ENCODE peak calls at places on chromosome 18, in nine cellular contexts. H, Y, E, C, K, U, M, T and S are unnamed samples.

GRCh38 chr18:79625924-79626561 is 53.6 kb upstream of the CTDP1 start:
- DNase-seq in H (no peak), Y (no peak), E (no peak), C (no peak), K (no peak), U (no peak), M (no peak), T (no peak), S (no peak)

GRCh38 chr18:79779700-79780190 is 18.0 kb upstream of the KCNG2 start:
- DNase-seq in H (no peak), Y (no peak), E (no peak), C (no peak), K (no peak), U (no peak), M (no peak), T (no peak), S (no peak)

GRCh38 chr18:33711514-33711913 is 133.5 kb downstream of the ASXL3 start:
- DNase-seq in H (no peak), Y (no peak), E (no peak), C (no peak), K (no peak), U (peak; percentile 21), M (no peak), T (no peak), S (peak; percentile 99)

GRCh38 chr18:70151554-70152130 is 53.8 kb downstream of the RTTN start:
- DNase-seq in H (no peak), Y (no peak), E (no peak), C (no peak), K (no peak), U (no peak), M (no peak), T (no peak), S (no peak)

GRCh38 chr18:79857082-79857661 is 59.4 kb downstream of the KCNG2 start:
- DNase-seq in H (peak; percentile 13), Y (peak; percentile 17), E (no peak), C (no peak), K (no peak), U (no peak), M (no peak), T (no peak), S (peak; percentile 61)

GRCh38 chr18:44651453-44651852 is 29.2 kb upstream of the SETBP1 start:
- DNase-seq in H (peak; percentile 46), Y (peak; percentile 72), E (no peak), C (no peak), K (no peak), U (no peak), M (no peak), T (no peak), S (no peak)

GRCh38 chr18:55635439-55635838 is 47.4 kb upstream of the TCF4 start:
- DNase-seq in H (no peak), Y (no peak), E (no peak), C (no peak), K (no peak), U (no peak), M (no peak), T (no peak), S (no peak)

GRCh38 chr18:35383136-35383535 is 6.0 kb upstream of the ZNF396 start:
- DNase-seq in H (no peak), Y (no peak), E (no peak), C (no peak), K (no peak), U (no peak), M (no peak), T (no peak), S (no peak)

GRCh38 chr18:47794725-47795447 is 135.6 kb downstream of the SMAD2 start:
- DNase-seq in H (no peak), Y (no peak), E (no peak), C (no peak), K (no peak), U (no peak), M (no peak), T (no peak), S (no peak)

GRCh38 chr18:72652990-72653593 is 109.0 kb upstream of the CBLN2 start:
- DNase-seq in H (no peak), Y (peak; percentile 23), E (peak; percentile 3), C (no peak), K (peak; percentile 23), U (peak; percentile 59), M (peak; percentile 67), T (no peak), S (peak; percentile 73)

GRCh38 chr18:8627540-8627939 is 18.3 kb downstream of the RAB12 start:
- DNase-seq in H (no peak), Y (no peak), E (no peak), C (no peak), K (no peak), U (no peak), M (no peak), T (no peak), S (no peak)

GRCh38 chr18:54086046-54086802 is 138.2 kb downstream of the MBD2 start:
- DNase-seq in H (no peak), Y (no peak), E (no peak), C (no peak), K (no peak), U (no peak), M (no peak), T (no peak), S (peak; percentile 50)

GRCh38 chr18:23629444-23629946 is 33.2 kb downstream of the ANKRD29 start:
- DNase-seq in H (no peak), Y (no peak), E (peak; percentile 45), C (no peak), K (no peak), U (no peak), M (no peak), T (no peak), S (peak; percentile 93)

GRCh38 chr18:47953471-47953931 is 23.0 kb upstream of the SMAD2 start:
- DNase-seq in H (no peak), Y (peak; percentile 77), E (no peak), C (no peak), K (no peak), U (peak; percentile 41), M (peak; percentile 68), T (no peak), S (peak; percentile 98)

GRCh38 chr18:69349912-69350597 is 50.6 kb upstream of the DOK6 start:
- DNase-seq in H (no peak), Y (no peak), E (no peak), C (no peak), K (no peak), U (no peak), M (no peak), T (no peak), S (no peak)

GRCh38 chr18:79519751-79520472 is 124.2 kb downstream of the NFATC1 start:
- DNase-seq in H (no peak), Y (no peak), E (no peak), C (no peak), K (no peak), U (no peak), M (peak; percentile 50), T (peak; percentile 31), S (no peak)

GRCh38 chr18:25164211-25164836 is 187.6 kb downstream of the ZNF521 start:
- DNase-seq in H (no peak), Y (no peak), E (peak; percentile 8), C (no peak), K (no peak), U (no peak), M (no peak), T (no peak), S (peak; percentile 52)